ENCODE peak calls at places on chromosomes 7 and 10, in eight cellular contexts. S, W, D, V, X, Z, G and R are unnamed samples.

GRCh38 chr7:9192969-9193368 is 759.6 kb downstream of the NXPH1 start:
- DNase-seq in S (peak; percentile 63), W (no peak), D (no peak), V (no peak), X (no peak), Z (no peak), G (no peak), R (no peak)

GRCh38 chr10:126638542-126638941 is 32.0 kb downstream of the C10orf90 start:
- DNase-seq in S (no peak), W (no peak), D (no peak), V (no peak), X (no peak), Z (no peak), G (no peak), R (no peak)

GRCh38 chr10:79287973-79288715 is 59.1 kb upstream of the PPIF start:
- DNase-seq in S (no peak), W (no peak), D (no peak), V (no peak), X (no peak), Z (no peak), G (no peak), R (no peak)

GRCh38 chr7:74289660-74290589 is 718 bp downstream of the CLIP2 start:
- DNase-seq in S (no peak), W (no peak), D (peak; percentile 44), V (no peak), X (no peak), Z (no peak), G (no peak), R (peak; percentile 65)

GRCh38 chr10:16923726-16924125 is 106.5 kb upstream of the RSU1 start:
- DNase-seq in S (no peak), W (no peak), D (no peak), V (no peak), X (no peak), Z (no peak), G (no peak), R (no peak)

GRCh38 chr10:1449806-1450205 is 287.5 kb downstream of the ADARB2 start:
- DNase-seq in S (no peak), W (no peak), D (no peak), V (no peak), X (no peak), Z (no peak), G (no peak), R (no peak)

GRCh38 chr10:69914373-69915268 is 112.9 kb downstream of the COL13A1 start:
- DNase-seq in S (peak; percentile 6), W (peak; percentile 61), D (peak; percentile 72), V (no peak), X (no peak), Z (peak; percentile 30), G (peak; percentile 59), R (peak; percentile 72)

GRCh38 chr10:90378524-90379076 is 479.2 kb downstream of the HTR7 start:
- DNase-seq in S (no peak), W (no peak), D (no peak), V (no peak), X (no peak), Z (no peak), G (no peak), R (no peak)

GRCh38 chr7:98051118-98051744 is 55.4 kb upstream of the LMTK2 start:
- DNase-seq in S (no peak), W (no peak), D (peak; percentile 21), V (no peak), X (no peak), Z (peak; percentile 9), G (no peak), R (peak; percentile 28)

GRCh38 chr7:44978511-44979366 is at the start of gene MYO1G:
- DNase-seq in S (no peak), W (peak; percentile 39), D (no peak), V (no peak), X (no peak), Z (peak; percentile 61), G (no peak), R (peak; percentile 81)

GRCh38 chr10:73076361-73077183 is 20.1 kb downstream of the P4HA1 start:
- DNase-seq in S (no peak), W (peak; percentile 80), D (no peak), V (peak; percentile 68), X (no peak), Z (no peak), G (no peak), R (no peak)

GRCh38 chr10:50504389-50504788 is 119.4 kb downstream of the SGMS1 start:
- DNase-seq in S (no peak), W (no peak), D (no peak), V (no peak), X (no peak), Z (no peak), G (no peak), R (no peak)

GRCh38 chr7:1669486-1669951 is 558 bp upstream of the ELFN1 start:
- DNase-seq in S (no peak), W (no peak), D (no peak), V (no peak), X (no peak), Z (no peak), G (peak; percentile 13), R (no peak)

GRCh38 chr10:72822342-72822986 is 71.1 kb upstream of the OIT3 start:
- DNase-seq in S (no peak), W (no peak), D (no peak), V (no peak), X (no peak), Z (no peak), G (no peak), R (no peak)

GRCh38 chr10:124496150-124496549 is 34.5 kb downstream of the LHPP start:
- DNase-seq in S (no peak), W (no peak), D (no peak), V (no peak), X (no peak), Z (no peak), G (no peak), R (no peak)

GRCh38 chr10:117968354-117969182 is 78.2 kb downstream of the RAB11FIP2 start:
- DNase-seq in S (no peak), W (no peak), D (no peak), V (no peak), X (no peak), Z (no peak), G (no peak), R (no peak)